ENCODE peak calls at places on chromosomes 16 and 17, in five cellular contexts. Q is testis, O is left ventricle myocardium superior, D is HepG2, X is colonic mucosa. W is an unnamed sample.

GRCh38 chr17:43999024-43999423 is 5.4 kb upstream of the NAGS start:
- DNase-seq in Q (no peak), O (no peak), D (no peak), X (no peak), W (no peak)

GRCh38 chr17:51371732-51372151 is 111.4 kb downstream of the UTP18 start:
- DNase-seq in Q (peak), O (no peak), D (peak), X (peak), W (no peak)

GRCh38 chr17:82445542-82445941 is 5.0 kb downstream of the CYBC1 start:
- DNase-seq in Q (no peak), O (no peak), D (no peak), X (no peak), W (no peak)

GRCh38 chr16:17358846-17359245 is 111.9 kb downstream of the XYLT1 start:
- DNase-seq in Q (no peak), O (no peak), D (no peak), X (no peak), W (peak)

GRCh38 chr17:48179071-48179945 is 71.7 kb downstream of the SNX11 start:
- DNase-seq in Q (no peak), O (no peak), D (no peak), X (no peak), W (no peak)

GRCh38 chr17:76727745-76728456 is 1.3 kb downstream of the METTL23 start:
- DNase-seq in Q (no peak), O (no peak), D (no peak), X (no peak), W (peak)

GRCh38 chr16:85169333-85170065 is 57.2 kb upstream of the CIBAR2 start:
- DNase-seq in Q (no peak), O (peak), D (no peak), X (no peak), W (no peak)

GRCh38 chr16:81604960-81605383 is 160.4 kb downstream of the CMIP start:
- DNase-seq in Q (no peak), O (no peak), D (no peak), X (no peak), W (no peak)

GRCh38 chr17:72004011-72004427 is 116.8 kb upstream of the SOX9 start:
- DNase-seq in Q (no peak), O (no peak), D (no peak), X (no peak), W (no peak)

GRCh38 chr16:72501739-72502653 is 330.0 kb upstream of the PMFBP1 start:
- DNase-seq in Q (peak), O (peak), D (peak), X (peak), W (peak)

GRCh38 chr17:54666559-54666958 is 234.1 kb upstream of the TOM1L1 start:
- DNase-seq in Q (no peak), O (no peak), D (no peak), X (no peak), W (no peak)

GRCh38 chr17:38674013-38674748 is 576 bp downstream of the EPOP start:
- DNase-seq in Q (no peak), O (no peak), D (no peak), X (no peak), W (no peak)

GRCh38 chr17:45708707-45709290 is 75.3 kb upstream of the CRHR1 start:
- DNase-seq in Q (no peak), O (no peak), D (no peak), X (no peak), W (no peak)

GRCh38 chr17:45809484-45809883 is 25.4 kb downstream of the CRHR1 start:
- DNase-seq in Q (no peak), O (no peak), D (no peak), X (no peak), W (no peak)

GRCh38 chr16:10881479-10882030 is 4.6 kb downstream of the CIITA start:
- DNase-seq in Q (no peak), O (no peak), D (no peak), X (no peak), W (no peak)

GRCh38 chr17:79986441-79987186 is 49.1 kb downstream of the TBC1D16 start:
- DNase-seq in Q (peak), O (peak), D (peak), X (peak), W (peak)

GRCh38 chr17:7029659-7030058 is 6.2 kb upstream of the SLC16A13 start:
- DNase-seq in Q (no peak), O (no peak), D (no peak), X (no peak), W (no peak)

GRCh38 chr17:20159406-20160075 is 150.4 kb downstream of the SPECC1 start:
- DNase-seq in Q (no peak), O (no peak), D (no peak), X (no peak), W (no peak)

GRCh38 chr16:84209989-84210388 is 19.0 kb downstream of the ADAD2 start:
- DNase-seq in Q (no peak), O (no peak), D (no peak), X (no peak), W (no peak)

GRCh38 chr17:58691701-58692238 is at the start of gene TEX14:
- DNase-seq in Q (peak), O (no peak), D (no peak), X (no peak), W (peak)

GRCh38 chr17:73586921-73587680 is 57.1 kb downstream of the SDK2 start:
- DNase-seq in Q (peak), O (peak), D (peak), X (peak), W (no peak)

GRCh38 chr17:56110463-56111138 is 42.7 kb upstream of the ANKFN1 start:
- DNase-seq in Q (no peak), O (no peak), D (no peak), X (peak), W (peak)

GRCh38 chr16:53839150-53839549 is 135.2 kb downstream of the FTO start:
- DNase-seq in Q (no peak), O (no peak), D (no peak), X (no peak), W (no peak)

GRCh38 chr17:59825533-59826316 is 67.0 kb downstream of the TUBD1 start:
- DNase-seq in Q (no peak), O (no peak), D (no peak), X (no peak), W (no peak)

GRCh38 chr17:19006698-19007097 is 2.1 kb upstream of the FAM83G start:
- DNase-seq in Q (no peak), O (no peak), D (no peak), X (no peak), W (no peak)

GRCh38 chr17:58947411-58948208 is 159.1 kb downstream of the TRIM37 start:
- DNase-seq in Q (no peak), O (no peak), D (no peak), X (no peak), W (no peak)

GRCh38 chr17:4997302-4998026 is at the start of the genes INCA1 and KIF1C:
- DNase-seq in Q (peak), O (peak), D (peak), X (peak), W (peak)

GRCh38 chr17:2931426-2931825 is 132.0 kb downstream of the OR1D5 start:
- DNase-seq in Q (no peak), O (no peak), D (peak), X (no peak), W (no peak)

W was measured in left colon.